ENCODE peak calls at places on chromosomes 3 and 15, in four cellular contexts. One of them, this sample, is unnamed.

GRCh38 chr3:195438371-195438770 is 4.4 kb downstream of the ACAP2 start:
- DNase-seq in left ventricle myocardium inferior: no peak
- DNase-seq in HCT116: peak; percentile 68
- DNase-seq in Panc1: no peak
- DNase-seq in this sample: peak; percentile 36

GRCh38 chr3:103048371-103048722 is 613.5 kb downstream of the ZPLD1 start:
- DNase-seq in left ventricle myocardium inferior: no peak
- DNase-seq in HCT116: peak; percentile 34
- DNase-seq in Panc1: no peak
- DNase-seq in this sample: no peak

GRCh38 chr15:99209326-99209725 is 40.1 kb downstream of the TTC23 start:
- DNase-seq in left ventricle myocardium inferior: no peak
- DNase-seq in HCT116: no peak
- DNase-seq in Panc1: no peak
- DNase-seq in this sample: no peak

GRCh38 chr15:67340630-67341029 is 86.0 kb downstream of the IQCH start:
- DNase-seq in left ventricle myocardium inferior: no peak
- DNase-seq in HCT116: no peak
- DNase-seq in Panc1: no peak
- DNase-seq in this sample: no peak

GRCh38 chr3:133966954-133967353 is 62.8 kb downstream of the SLCO2A1 start:
- DNase-seq in left ventricle myocardium inferior: no peak
- DNase-seq in HCT116: no peak
- DNase-seq in Panc1: no peak
- DNase-seq in this sample: no peak

GRCh38 chr15:72700076-72700475 is 14.1 kb downstream of the BBS4 start:
- DNase-seq in left ventricle myocardium inferior: no peak
- DNase-seq in HCT116: no peak
- DNase-seq in Panc1: no peak
- DNase-seq in this sample: no peak

GRCh38 chr15:80403712-80404056 is 498 bp upstream of the ARNT2 start:
- DNase-seq in left ventricle myocardium inferior: peak; percentile 22
- DNase-seq in HCT116: no peak
- DNase-seq in Panc1: no peak
- DNase-seq in this sample: no peak

GRCh38 chr3:23019596-23020300 is 183.4 kb upstream of the UBE2E2 start:
- DNase-seq in left ventricle myocardium inferior: no peak
- DNase-seq in HCT116: no peak
- DNase-seq in Panc1: no peak
- DNase-seq in this sample: no peak

GRCh38 chr15:100602822-100603393 is 519 bp downstream of the ASB7 start:
- DNase-seq in left ventricle myocardium inferior: no peak
- DNase-seq in HCT116: no peak
- DNase-seq in Panc1: no peak
- DNase-seq in this sample: no peak

GRCh38 chr3:12759097-12759679 is at the start of gene TMEM40:
- DNase-seq in left ventricle myocardium inferior: no peak
- DNase-seq in HCT116: peak; percentile 80
- DNase-seq in Panc1: no peak
- DNase-seq in this sample: peak; percentile 100

GRCh38 chr3:16455001-16455400 is 58.5 kb downstream of the RFTN1 start:
- DNase-seq in left ventricle myocardium inferior: peak; percentile 41
- DNase-seq in HCT116: no peak
- DNase-seq in Panc1: no peak
- DNase-seq in this sample: no peak

GRCh38 chr3:50270422-50270831 is 1.5 kb downstream of the SEMA3B start:
- DNase-seq in left ventricle myocardium inferior: no peak
- DNase-seq in HCT116: no peak
- DNase-seq in Panc1: no peak
- DNase-seq in this sample: no peak

GRCh38 chr3:50269977-50270413 is 1.0 kb downstream of the SEMA3B start:
- DNase-seq in left ventricle myocardium inferior: no peak
- DNase-seq in HCT116: no peak
- DNase-seq in Panc1: no peak
- DNase-seq in this sample: no peak

GRCh38 chr3:50272911-50273688 is 4.2 kb downstream of the SEMA3B start:
- DNase-seq in left ventricle myocardium inferior: peak; percentile 85
- DNase-seq in HCT116: no peak
- DNase-seq in Panc1: no peak
- DNase-seq in this sample: no peak

GRCh38 chr3:50270841-50271240 is 1.9 kb downstream of the SEMA3B start:
- DNase-seq in left ventricle myocardium inferior: no peak
- DNase-seq in HCT116: no peak
- DNase-seq in Panc1: no peak
- DNase-seq in this sample: no peak

GRCh38 chr3:50271314-50272072 is 2.5 kb downstream of the SEMA3B start:
- DNase-seq in left ventricle myocardium inferior: no peak
- DNase-seq in HCT116: no peak
- DNase-seq in Panc1: no peak
- DNase-seq in this sample: no peak
- H3K27ac ChIP-seq in left ventricle myocardium inferior: no peak overlapping the region
- H3K27ac ChIP-seq in HCT116: no peak overlapping the region
- H3K27ac ChIP-seq in Panc1: no peak overlapping the region
- H3K27ac ChIP-seq in this sample: no peak overlapping the region

GRCh38 chr15:48109856-48110531 is 10.8 kb upstream of the SLC24A5 start:
- DNase-seq in left ventricle myocardium inferior: no peak
- DNase-seq in HCT116: no peak
- DNase-seq in Panc1: no peak
- DNase-seq in this sample: no peak

GRCh38 chr15:48109212-48109611 is 11.6 kb upstream of the SLC24A5 start:
- DNase-seq in left ventricle myocardium inferior: no peak
- DNase-seq in HCT116: no peak
- DNase-seq in Panc1: no peak
- DNase-seq in this sample: no peak

DNA sequence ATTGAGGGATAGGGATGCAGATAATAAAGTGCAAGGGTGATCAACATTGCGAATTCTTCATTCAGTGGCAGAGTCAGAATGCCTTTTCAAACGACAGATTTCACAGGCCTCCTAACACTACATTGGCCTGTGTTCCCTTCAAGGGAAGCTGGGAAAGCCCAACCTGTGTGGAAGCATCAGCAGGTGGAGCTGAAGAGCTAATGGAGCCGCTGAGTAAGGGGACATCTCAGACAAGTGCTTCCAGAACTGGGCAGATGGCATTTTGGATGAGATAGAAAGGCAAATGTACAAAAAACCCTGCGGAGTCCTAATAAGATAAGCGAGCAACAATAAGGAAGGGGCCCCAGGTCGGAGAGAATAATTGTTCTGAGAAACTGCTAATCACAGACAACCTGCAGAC is 8.5 kb upstream of the SLC24A5 start:
- DNase-seq in left ventricle myocardium inferior: no peak
- DNase-seq in HCT116: peak; percentile 0
- DNase-seq in Panc1: no peak
- DNase-seq in this sample: no peak
- TF ChIP-seq CTCF in left ventricle myocardium inferior: peak; percentile 59
- TF ChIP-seq CTCF in HCT116: no peak
- TF ChIP-seq CTCF in Panc1: peak; percentile 69
- TF ChIP-seq CTCF in this sample: peak; percentile 72

GRCh38 chr15:69159805-69160140 is 662 bp upstream of the GLCE start:
- DNase-seq in left ventricle myocardium inferior: no peak
- DNase-seq in HCT116: no peak
- DNase-seq in Panc1: no peak
- DNase-seq in this sample: no peak
- H3K27ac ChIP-seq in left ventricle myocardium inferior: peak overlapping the region; percentile 78
- H3K27ac ChIP-seq in HCT116: peak overlapping the region; percentile 40
- H3K27ac ChIP-seq in Panc1: peak overlapping the region; percentile 79
- H3K27ac ChIP-seq in this sample: peak overlapping the region; percentile 83

GRCh38 chr3:188792788-188793187 is 379.0 kb upstream of the TPRG1 start:
- DNase-seq in left ventricle myocardium inferior: peak; percentile 25
- DNase-seq in HCT116: no peak
- DNase-seq in Panc1: no peak
- DNase-seq in this sample: no peak
- TF ChIP-seq CTCF in left ventricle myocardium inferior: peak; percentile 33
- TF ChIP-seq CTCF in HCT116: peak; percentile 16
- TF ChIP-seq CTCF in Panc1: no peak
- TF ChIP-seq CTCF in this sample: no peak

DNA sequence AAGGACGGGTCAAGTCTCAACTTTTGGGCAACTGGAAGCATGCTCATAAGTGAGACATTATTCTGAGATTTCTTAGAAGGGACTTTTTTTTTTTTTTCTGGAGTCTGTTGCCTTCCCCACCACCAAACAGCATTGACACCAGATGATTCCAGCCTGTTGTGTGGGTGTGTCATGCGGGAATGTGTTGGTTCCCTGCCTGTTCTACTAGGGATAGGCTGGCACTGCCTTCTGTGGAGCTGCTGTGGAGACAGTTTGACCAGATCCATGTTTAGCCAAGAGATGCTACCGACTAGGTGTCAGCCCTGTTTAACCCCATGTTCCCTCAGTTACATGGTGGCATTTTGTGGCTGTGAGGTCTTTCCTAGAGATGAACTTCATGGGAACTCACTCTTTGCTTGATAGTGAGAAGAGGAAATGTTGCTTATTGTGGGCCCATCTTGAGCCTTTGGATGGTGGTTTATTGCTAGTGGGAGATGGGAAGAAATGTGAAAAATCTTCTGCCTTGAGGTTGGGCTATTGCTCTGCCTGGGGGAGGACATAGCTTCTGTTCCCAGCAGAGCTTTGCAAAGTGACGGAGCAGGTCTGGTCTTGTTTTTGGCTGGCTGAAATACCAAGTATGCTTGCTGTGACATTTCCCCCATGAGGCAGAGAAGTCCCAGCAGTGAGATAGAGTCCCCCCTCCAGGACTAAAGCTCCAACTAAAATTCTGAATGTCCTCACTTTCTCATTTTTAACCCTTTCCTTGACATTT is 31.3 kb downstream of the TRAK1 start:
- DNase-seq in left ventricle myocardium inferior: no peak
- DNase-seq in HCT116: no peak
- DNase-seq in Panc1: no peak
- DNase-seq in this sample: no peak
- H3K27ac ChIP-seq in left ventricle myocardium inferior: peak overlapping the region; percentile 61
- H3K27ac ChIP-seq in HCT116: no peak overlapping the region
- H3K27ac ChIP-seq in Panc1: no peak overlapping the region
- H3K27ac ChIP-seq in this sample: peak overlapping the region; percentile 83

GRCh38 chr3:70071138-70071537 is 71.6 kb downstream of the SAMMSON start:
- DNase-seq in left ventricle myocardium inferior: no peak
- DNase-seq in HCT116: no peak
- DNase-seq in Panc1: no peak
- DNase-seq in this sample: no peak
- TF ChIP-seq CTCF in left ventricle myocardium inferior: no peak
- TF ChIP-seq CTCF in HCT116: no peak
- TF ChIP-seq CTCF in Panc1: no peak
- TF ChIP-seq CTCF in this sample: no peak

GRCh38 chr3:171825222-171825828 is 15.0 kb upstream of the PLD1 start:
- DNase-seq in left ventricle myocardium inferior: no peak
- DNase-seq in HCT116: no peak
- DNase-seq in Panc1: no peak
- DNase-seq in this sample: no peak
- H3K27ac ChIP-seq in left ventricle myocardium inferior: peak overlapping the region; percentile 71
- H3K27ac ChIP-seq in HCT116: no peak overlapping the region
- H3K27ac ChIP-seq in Panc1: no peak overlapping the region
- H3K27ac ChIP-seq in this sample: no peak overlapping the region